ENCODE peak calls at places on chromosomes 11 and 22, in six cellular contexts. D is right lobe of liver, C is HCT116, H is adrenal gland, E is tibial nerve, F is esophagus muscularis mucosa. W is an unnamed sample.

GRCh38 chr11:107791343-107792048 is 67.1 kb downstream of the SLC35F2 start:
- DNase-seq in D (peak; percentile 74), C (no peak), H (no peak), E (peak; percentile 13), F (no peak), W (no peak)

GRCh38 chr11:114163830-114164401 is 104.4 kb downstream of the ZBTB16 start:
- DNase-seq in D (no peak), C (no peak), H (no peak), E (peak; percentile 74), F (no peak), W (peak; percentile 88)

GRCh38 chr11:118099838-118100570 is 13.2 kb upstream of the SMIM35 start:
- DNase-seq in D (no peak), C (no peak), H (peak; percentile 17), E (no peak), F (no peak), W (no peak)

GRCh38 chr11:1820463-1821325 is 14.1 kb upstream of the SYT8 start:
- DNase-seq in D (no peak), C (no peak), H (no peak), E (no peak), F (no peak), W (no peak)

GRCh38 chr11:113090716-113091577 is 129.7 kb downstream of the NCAM1 start:
- DNase-seq in D (no peak), C (no peak), H (no peak), E (no peak), F (no peak), W (no peak)

GRCh38 chr11:12704049-12704448 is 29.8 kb downstream of the TEAD1 start:
- DNase-seq in D (no peak), C (no peak), H (no peak), E (no peak), F (no peak), W (no peak)

GRCh38 chr11:63791495-63792167 is 21.6 kb upstream of the SPINDOC start:
- DNase-seq in D (no peak), C (no peak), H (no peak), E (no peak), F (no peak), W (no peak)

GRCh38 chr11:64853709-64854108 is 9.3 kb upstream of the CDC42BPG start:
- DNase-seq in D (no peak), C (no peak), H (no peak), E (no peak), F (no peak), W (no peak)

GRCh38 chr11:65571940-65572339 is 398 bp upstream of the FAM89B start:
- DNase-seq in D (peak; percentile 42), C (no peak), H (peak; percentile 44), E (no peak), F (no peak), W (no peak)

GRCh38 chr11:30143098-30143705 is 87.6 kb upstream of the FSHB start:
- DNase-seq in D (no peak), C (peak; percentile 16), H (peak; percentile 3), E (no peak), F (no peak), W (no peak)

GRCh38 chr11:103539166-103539565 is 429.9 kb downstream of the DYNC2H1 start:
- DNase-seq in D (no peak), C (no peak), H (no peak), E (no peak), F (no peak), W (no peak)

GRCh38 chr22:38706101-38706884 is 549 bp downstream of the GTPBP1 start:
- DNase-seq in D (peak; percentile 65), C (no peak), H (peak; percentile 67), E (peak; percentile 26), F (no peak), W (peak; percentile 91)

GRCh38 chr22:47738472-47739013 is 976.1 kb downstream of the TBC1D22A start:
- DNase-seq in D (no peak), C (no peak), H (no peak), E (no peak), F (peak; percentile 81), W (peak; percentile 69)

GRCh38 chr11:122342089-122342749 is 226.2 kb upstream of the BLID start:
- DNase-seq in D (no peak), C (peak; percentile 27), H (no peak), E (no peak), F (no peak), W (no peak)

GRCh38 chr11:36451681-36452080 is 58.4 kb downstream of the TRAF6 start:
- DNase-seq in D (no peak), C (no peak), H (no peak), E (no peak), F (no peak), W (no peak)

GRCh38 chr11:46697303-46697702 is 3.1 kb downstream of the ARHGAP1 start:
- DNase-seq in D (no peak), C (no peak), H (no peak), E (no peak), F (no peak), W (no peak)

GRCh38 chr11:108754901-108755625 is 90.2 kb downstream of the DDX10 start:
- DNase-seq in D (no peak), C (no peak), H (peak; percentile 34), E (peak; percentile 91), F (no peak), W (no peak)

GRCh38 chr11:63671322-63672155 is at the start of gene ATL3:
- DNase-seq in D (peak; percentile 98), C (peak; percentile 93), H (peak; percentile 99), E (peak; percentile 99), F (peak; percentile 99), W (peak; percentile 97)

GRCh38 chr11:6647282-6647679 is 8.3 kb downstream of the DCHS1 start:
- DNase-seq in D (no peak), C (no peak), H (no peak), E (no peak), F (no peak), W (no peak)
- H3K4me3 ChIP-seq in D (no peak overlapping the region), C (no peak overlapping the region), H (no peak overlapping the region), E (no peak overlapping the region), F (no peak overlapping the region), W (no peak overlapping the region)

GRCh38 chr11:102402556-102402955 is 50.0 kb downstream of the TMEM123 start:
- DNase-seq in D (no peak), C (no peak), H (no peak), E (no peak), F (no peak), W (no peak)
- TF ChIP-seq CTCF in D (no peak), C (no peak), H (no peak), E (no peak), F (no peak), W (no peak)

GRCh38 chr22:41799486-41800347 is 762 bp upstream of the CCDC134 start:
- DNase-seq in D (peak; percentile 35), C (no peak), H (peak; percentile 68), E (peak; percentile 27), F (no peak), W (peak; percentile 88)

GRCh38 chr22:41798736-41799135 is 1.7 kb upstream of the CCDC134 start:
- DNase-seq in D (no peak), C (no peak), H (no peak), E (no peak), F (no peak), W (no peak)

GRCh38 chr22:41801147-41801819 is 804 bp downstream of the CCDC134 start:
- DNase-seq in D (no peak), C (no peak), H (no peak), E (no peak), F (no peak), W (no peak)

GRCh38 chr22:41801886-41802285 is 1.4 kb downstream of the CCDC134 start:
- DNase-seq in D (no peak), C (no peak), H (no peak), E (no peak), F (no peak), W (no peak)

DNA sequence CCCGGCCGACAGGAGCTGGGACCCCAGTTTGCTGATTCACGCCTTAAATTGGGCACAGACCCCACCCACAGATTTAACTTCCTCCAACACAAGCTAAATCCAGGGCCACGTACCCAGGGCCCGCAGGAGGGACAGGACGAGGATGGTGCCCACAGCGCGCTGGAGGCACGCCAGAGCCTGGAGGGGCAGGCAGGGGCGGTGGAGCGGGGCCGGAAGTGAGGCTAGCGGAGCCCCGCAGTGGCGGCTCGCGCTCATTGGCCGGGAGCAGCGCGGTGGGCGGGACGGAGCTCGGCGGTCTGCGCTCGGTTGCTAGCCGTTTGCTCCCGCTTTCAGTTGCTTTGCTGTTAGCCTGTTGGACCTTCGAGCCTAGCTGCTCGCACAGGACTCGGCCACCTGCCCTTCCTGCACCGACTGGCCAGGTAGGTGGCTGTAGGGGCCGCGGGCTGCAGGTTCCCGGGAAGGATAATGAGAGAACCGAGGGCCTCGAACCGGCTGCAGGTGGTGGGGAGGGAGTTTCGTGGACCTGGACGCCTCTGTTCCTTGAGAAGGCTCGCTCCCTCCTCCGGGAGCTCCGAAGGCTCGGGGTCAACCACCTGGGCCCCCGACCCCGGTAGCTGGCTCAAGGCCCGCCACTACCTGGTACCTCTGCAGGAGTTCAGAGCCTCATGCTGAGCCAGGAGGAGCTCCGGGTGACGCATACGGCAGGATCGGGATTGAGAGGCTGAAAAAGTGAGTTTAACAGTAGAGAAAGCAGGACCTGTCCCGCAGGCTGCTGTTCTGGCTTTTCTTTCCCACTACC is at the start of gene CCDC134:
- DNase-seq in D (peak; percentile 94), C (peak; percentile 41), H (peak; percentile 95), E (peak; percentile 81), F (peak; percentile 95), W (peak; percentile 86)
- TF ChIP-seq POLR2A in D (peak; percentile 95), C (peak; percentile 93), H (peak; percentile 90), E (peak; percentile 75), F (peak; percentile 1), W (no peak)

GRCh38 chr22:37283393-37283937 is 1.2 kb downstream of the CYTH4 start:
- DNase-seq in D (no peak), C (no peak), H (no peak), E (no peak), F (no peak), W (no peak)

GRCh38 chr22:37284126-37284806 is 2.0 kb downstream of the CYTH4 start:
- DNase-seq in D (no peak), C (no peak), H (no peak), E (no peak), F (no peak), W (no peak)

GRCh38 chr22:37282385-37282677 is at the start of gene CYTH4:
- DNase-seq in D (peak; percentile 81), C (no peak), H (peak; percentile 67), E (no peak), F (no peak), W (peak; percentile 34)

GRCh38 chr22:37285937-37286336 is 3.6 kb downstream of the CYTH4 start:
- DNase-seq in D (no peak), C (no peak), H (no peak), E (no peak), F (no peak), W (no peak)

DNA sequence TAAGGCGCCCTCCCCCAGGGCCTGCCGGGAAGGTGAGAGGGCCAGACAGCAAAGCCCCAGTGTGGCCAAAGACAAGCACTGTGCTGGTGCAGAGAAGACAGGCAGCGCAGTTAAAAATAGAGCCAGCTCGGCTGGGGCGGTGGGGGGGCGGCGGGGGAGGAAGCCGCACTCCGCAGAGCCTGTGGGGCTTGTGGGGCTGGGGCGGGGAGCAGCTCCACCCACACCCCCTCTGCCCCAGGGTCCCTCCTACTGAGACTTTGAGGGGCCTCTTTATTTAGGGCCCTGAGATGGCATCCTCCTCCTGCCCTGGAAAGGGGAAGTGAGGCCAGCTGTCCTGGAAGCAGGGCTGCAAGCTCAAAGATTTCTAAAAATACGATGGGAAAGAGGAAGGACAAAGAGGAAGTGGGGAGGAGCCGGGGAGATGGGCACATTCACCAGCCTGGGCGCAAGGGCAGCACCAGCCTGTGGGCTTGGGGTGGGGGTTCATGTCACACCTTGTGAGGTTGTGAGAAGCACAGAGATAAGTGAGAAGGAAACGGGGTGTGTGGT is 2.6 kb downstream of the CYTH4 start:
- DNase-seq in D (peak; percentile 53), C (no peak), H (peak; percentile 62), E (peak; percentile 45), F (no peak), W (no peak)
- H3K4me3 ChIP-seq in D (peak overlapping the region; percentile 26), C (no peak overlapping the region), H (no peak overlapping the region), E (no peak overlapping the region), F (peak overlapping the region; percentile 54), W (no peak overlapping the region)

W was measured in lower leg skin.